ENCODE peak calls at places on chromosomes 11 and 22, in six cellular contexts. Q, P, B, X, U and V are unnamed samples.

GRCh38 chr22:25062378-25063095 is 110.0 kb downstream of the KIAA1671 start:
- DNase-seq in Q (no peak), P (no peak), B (no peak), X (no peak), U (no peak), V (peak)

GRCh38 chr11:14082338-14082737 is 119.8 kb downstream of the SPON1 start:
- DNase-seq in Q (no peak), P (no peak), B (no peak), X (no peak), U (no peak), V (no peak)

GRCh38 chr22:37060801-37061610 is 9.5 kb downstream of the KCTD17 start:
- DNase-seq in Q (no peak), P (no peak), B (no peak), X (no peak), U (no peak), V (no peak)

GRCh38 chr11:69377953-69378302 is 84.0 kb downstream of the MYEOV start:
- DNase-seq in Q (no peak), P (peak), B (no peak), X (no peak), U (no peak), V (no peak)

GRCh38 chr11:120031612-120032600 is 106.0 kb downstream of the TRIM29 start:
- DNase-seq in Q (no peak), P (no peak), B (no peak), X (no peak), U (no peak), V (no peak)

GRCh38 chr22:26330971-26331625 is 98.0 kb upstream of the ASPHD2 start:
- DNase-seq in Q (peak), P (no peak), B (peak), X (peak), U (no peak), V (peak)

GRCh38 chr11:36073411-36074203 is 129.7 kb downstream of the LDLRAD3 start:
- DNase-seq in Q (peak), P (no peak), B (no peak), X (no peak), U (peak), V (no peak)

GRCh38 chr11:17541330-17541885 is 2.8 kb downstream of the USH1C start:
- DNase-seq in Q (peak), P (no peak), B (no peak), X (no peak), U (no peak), V (no peak)

GRCh38 chr11:33980896-33981295 is 70.6 kb upstream of the CAPRIN1 start:
- DNase-seq in Q (no peak), P (no peak), B (no peak), X (no peak), U (no peak), V (no peak)

GRCh38 chr22:44483878-44484277 is 14.2 kb downstream of the RTL6 start:
- DNase-seq in Q (no peak), P (no peak), B (no peak), X (no peak), U (no peak), V (no peak)

GRCh38 chr11:80024119-80024518 is 583.3 kb upstream of the TENM4 start:
- DNase-seq in Q (no peak), P (no peak), B (no peak), X (no peak), U (no peak), V (no peak)

GRCh38 chr11:24588075-24588474 is 91.2 kb downstream of the LUZP2 start:
- DNase-seq in Q (no peak), P (no peak), B (no peak), X (no peak), U (no peak), V (no peak)

GRCh38 chr22:32648486-32648885 is 153.0 kb upstream of the TIMP3 start:
- DNase-seq in Q (no peak), P (no peak), B (no peak), X (no peak), U (no peak), V (no peak)

GRCh38 chr22:24186892-24187670 is 5.8 kb downstream of the SUSD2 start:
- DNase-seq in Q (no peak), P (peak), B (no peak), X (no peak), U (no peak), V (no peak)

GRCh38 chr11:36026315-36026968 is 82.6 kb downstream of the LDLRAD3 start:
- DNase-seq in Q (no peak), P (no peak), B (no peak), X (no peak), U (no peak), V (no peak)

GRCh38 chr11:62446091-62446490 is 27.3 kb downstream of the SCGB1A1 start:
- DNase-seq in Q (peak), P (no peak), B (no peak), X (no peak), U (no peak), V (no peak)

GRCh38 chr11:48081151-48082010 is 101.0 kb downstream of the PTPRJ start:
- DNase-seq in Q (no peak), P (no peak), B (no peak), X (peak), U (no peak), V (peak)

GRCh38 chr11:95734009-95734572 is 55.5 kb downstream of the FAM76B start:
- DNase-seq in Q (no peak), P (no peak), B (no peak), X (peak), U (no peak), V (no peak)

GRCh38 chr11:103887001-103887680 is 149.3 kb upstream of the DDI1 start:
- DNase-seq in Q (no peak), P (no peak), B (no peak), X (peak), U (no peak), V (no peak)

GRCh38 chr11:112511271-112511670 is 250.6 kb upstream of the PLET1 start:
- DNase-seq in Q (no peak), P (no peak), B (no peak), X (no peak), U (no peak), V (no peak)

GRCh38 chr11:111977141-111978027 is 40.2 kb downstream of the DIXDC1 start:
- DNase-seq in Q (peak), P (peak), B (no peak), X (no peak), U (peak), V (no peak)

GRCh38 chr11:21263026-21263425 is 593.6 kb downstream of the NELL1 start:
- DNase-seq in Q (no peak), P (no peak), B (no peak), X (no peak), U (no peak), V (no peak)

GRCh38 chr22:44389926-44390925 is 77.5 kb upstream of the SHISAL1 start:
- DNase-seq in Q (no peak), P (peak), B (no peak), X (no peak), U (peak), V (no peak)

GRCh38 chr11:100637706-100638105 is 49.4 kb upstream of the ARHGAP42 start:
- DNase-seq in Q (no peak), P (no peak), B (no peak), X (no peak), U (no peak), V (no peak)

GRCh38 chr11:30860970-30861369 is 274.8 kb upstream of the MPPED2 start:
- DNase-seq in Q (no peak), P (no peak), B (no peak), X (no peak), U (peak), V (no peak)

GRCh38 chr11:115670538-115671200 is 166.5 kb upstream of the CADM1 start:
- DNase-seq in Q (no peak), P (no peak), B (no peak), X (no peak), U (no peak), V (no peak)

DNA sequence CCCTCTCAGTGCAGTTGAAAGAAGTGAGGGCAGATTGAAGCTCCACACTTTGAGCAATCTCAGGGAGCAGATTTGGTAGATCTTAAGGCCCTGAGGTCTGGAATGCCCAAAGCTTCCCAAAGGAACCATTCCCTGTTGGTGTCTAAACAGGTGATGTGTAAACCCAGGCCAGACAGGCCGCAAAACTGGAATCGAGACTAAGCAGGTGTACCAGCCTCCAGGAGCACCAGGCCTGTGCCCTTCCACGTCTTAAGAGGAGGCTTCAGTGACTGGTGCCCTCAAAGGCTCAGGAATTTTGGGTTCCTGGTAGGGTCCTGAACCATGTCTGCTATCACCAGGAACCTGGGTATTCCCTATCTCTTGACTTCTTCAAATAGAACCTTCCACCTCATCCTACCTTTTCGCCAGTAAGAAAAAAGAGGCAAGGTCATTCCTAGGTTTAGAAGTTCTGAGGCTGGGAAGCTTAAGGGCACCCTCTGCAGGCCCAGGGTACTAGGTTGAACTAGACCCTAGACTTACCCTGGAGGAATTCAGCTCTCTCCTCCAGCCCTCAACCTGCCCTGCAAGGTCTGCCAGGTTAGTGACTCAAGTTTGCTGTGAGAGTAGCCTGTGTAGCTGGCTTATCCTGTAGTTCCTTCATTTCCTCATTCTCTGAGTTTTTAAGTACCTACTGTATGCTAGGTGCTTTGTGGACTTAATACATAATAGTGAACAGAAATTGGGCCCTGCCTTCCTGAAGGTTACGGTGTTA is 100.0 kb upstream of the NNMT start:
- DNase-seq in Q (no peak), P (no peak), B (no peak), X (peak), U (no peak), V (no peak)
- H3K27ac ChIP-seq in Q (peak), P (peak), B (no peak), X (no peak), U (peak), V (no peak)

DNA sequence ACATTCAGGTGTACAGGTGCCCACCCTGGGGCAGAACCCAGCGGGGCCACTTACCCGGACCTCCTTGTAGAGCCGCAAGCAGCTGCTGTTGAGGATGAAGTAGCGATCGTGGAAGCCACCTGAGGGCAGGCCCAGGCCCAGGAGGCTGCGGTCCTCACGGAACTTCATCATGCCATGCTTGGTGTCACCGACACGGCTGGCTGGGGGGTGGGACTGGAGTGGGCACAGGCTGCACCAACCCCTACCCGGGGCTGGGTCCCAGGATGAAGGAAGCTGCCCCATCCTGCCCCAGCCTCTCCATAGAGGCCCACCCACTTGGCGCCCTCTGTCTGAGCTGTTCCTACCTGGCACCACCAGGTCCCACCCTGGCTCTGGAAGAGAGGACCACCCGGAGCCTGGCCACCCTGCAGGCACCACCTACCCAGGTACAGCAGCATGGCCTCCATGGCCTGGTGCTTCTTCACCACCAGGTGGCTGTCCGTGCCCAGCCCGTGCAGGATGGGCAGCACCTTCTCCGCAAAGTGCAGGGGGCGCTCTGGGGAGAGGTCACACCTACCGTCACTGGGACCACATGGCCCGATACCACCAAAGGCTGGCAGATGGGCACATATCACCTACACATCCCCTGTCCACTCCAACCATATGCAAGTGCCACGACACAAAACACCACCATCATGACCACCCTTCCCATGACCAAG is 19.2 kb upstream of the PDE2A start:
- DNase-seq in Q (no peak), P (no peak), B (no peak), X (no peak), U (no peak), V (no peak)
- TF ChIP-seq CTCF in Q (no peak), P (no peak), B (no peak), X (no peak), U (no peak), V (no peak)

GRCh38 chr11:85742348-85742747 is 56.4 kb upstream of the CCDC89 start:
- DNase-seq in Q (no peak), P (no peak), B (no peak), X (no peak), U (no peak), V (no peak)
- H3K27ac ChIP-seq in Q (peak), P (peak), B (no peak), X (no peak), U (peak), V (no peak)

GRCh38 chr11:84722583-84723108 is 904.5 kb downstream of the DLG2 start:
- DNase-seq in Q (no peak), P (no peak), B (peak), X (peak), U (no peak), V (no peak)
- TF ChIP-seq CTCF in Q (no peak), P (no peak), B (no peak), X (peak), U (no peak), V (no peak)

DNA sequence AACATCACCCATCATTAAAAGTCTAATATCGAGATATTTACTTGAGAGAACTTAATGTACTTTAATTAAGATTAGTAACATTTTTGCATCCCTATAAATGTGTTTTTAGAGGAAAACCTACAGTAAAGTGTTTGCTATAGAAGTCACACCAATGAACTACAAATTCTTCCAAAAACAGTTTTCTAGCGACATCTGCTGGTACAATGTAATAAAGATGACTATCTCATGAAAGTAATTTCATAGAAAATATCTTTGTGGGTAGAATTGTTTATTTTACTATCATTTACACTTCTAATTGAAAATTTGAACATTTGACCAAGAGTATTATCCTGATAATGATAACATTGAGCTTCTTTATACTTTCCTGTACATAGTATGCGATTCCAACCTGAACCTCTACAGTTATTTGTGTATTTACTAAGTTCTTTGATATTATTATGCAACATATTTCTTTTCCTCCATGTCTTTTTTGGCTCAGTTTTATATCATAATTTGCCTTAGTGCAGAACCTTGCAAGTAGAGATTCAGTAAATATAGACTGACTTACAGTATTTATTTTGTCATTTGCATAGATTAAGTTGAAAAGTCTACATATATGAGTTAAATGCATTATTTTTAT is 252.7 kb downstream of the TMEM135 start:
- DNase-seq in Q (no peak), P (no peak), B (peak), X (peak), U (no peak), V (no peak)
- H3K27ac ChIP-seq in Q (no peak), P (no peak), B (no peak), X (no peak), U (no peak), V (no peak)

GRCh38 chr22:35455529-35455928 is 55.6 kb downstream of the MCM5 start:
- DNase-seq in Q (no peak), P (no peak), B (no peak), X (no peak), U (no peak), V (no peak)
- TF ChIP-seq CTCF in Q (no peak), P (no peak), B (no peak), X (no peak), U (no peak), V (no peak)